ENCODE peak calls at places on chromosomes 7 and 10, in seven cellular contexts. M is left lobe of liver, F is lower lobe of right lung, P is esophagus squamous epithelium, U is anterior cingulate cortex, A is NCI-H446, Z is NCI-H1092 treated with DMSO at 0.1 percent for 48 hours. G is an unnamed sample.

GRCh38 chr10:123529146-123529760 is 136.9 kb upstream of the GPR26 start:
- DNase-seq in P (no peak), U (no peak), Z (no peak), M (peak), F (no peak), A (no peak), G (no peak)

GRCh38 chr7:22858640-22859561 is 36.3 kb upstream of the TOMM7 start:
- DNase-seq in A (no peak), P (no peak), U (no peak), M (no peak), Z (no peak), F (no peak), G (no peak)

GRCh38 chr10:86256690-86257315 is 109.8 kb downstream of the GRID1 start:
- DNase-seq in P (no peak), A (no peak), Z (no peak), M (peak), U (no peak), F (no peak), G (no peak)

GRCh38 chr10:18690541-18690940 is 31.3 kb downstream of the ARL5B start:
- DNase-seq in M (no peak), Z (no peak), F (no peak), A (no peak), P (no peak), U (no peak), G (no peak)

GRCh38 chr10:96456296-96456840 is 57.4 kb downstream of the TLL2 start:
- DNase-seq in F (no peak), P (no peak), A (no peak), Z (no peak), U (no peak), M (no peak), G (no peak)

GRCh38 chr10:133231244-133231945 is 1.4 kb downstream of the UTF1 start:
- DNase-seq in U (no peak), P (no peak), A (no peak), M (no peak), Z (no peak), F (no peak), G (no peak)

GRCh38 chr10:84613336-84614021 is 285.1 kb downstream of the CCSER2 start:
- DNase-seq in Z (peak), F (peak), M (peak), U (peak), P (no peak), A (peak), G (no peak)

GRCh38 chr7:16739863-16740622 is 13.5 kb upstream of the TSPAN13 start:
- DNase-seq in Z (no peak), P (no peak), A (no peak), M (no peak), U (no peak), F (no peak), G (peak)

GRCh38 chr10:121747163-121747775 is 149.0 kb upstream of the FGFR2 start:
- DNase-seq in P (no peak), A (no peak), F (no peak), Z (no peak), M (no peak), U (no peak), G (no peak)

GRCh38 chr10:45373783-45374450 is at the start of gene ALOX5:
- DNase-seq in P (no peak), F (peak), Z (peak), A (no peak), U (peak), M (peak), G (peak)

GRCh38 chr7:148983220-148984146 is 44.8 kb downstream of the PDIA4 start:
- DNase-seq in A (peak), Z (peak), U (peak), F (no peak), M (no peak), P (no peak), G (peak)

GRCh38 chr7:746074-747061 is 19.3 kb upstream of the PRKAR1B start:
- DNase-seq in U (no peak), M (no peak), A (no peak), P (no peak), F (peak), Z (no peak), G (no peak)

GRCh38 chr10:62810131-62810530 is 5.6 kb downstream of the ADO start:
- DNase-seq in F (no peak), Z (no peak), M (no peak), A (no peak), U (no peak), P (no peak), G (no peak)

GRCh38 chr10:32318476-32318896 is 28.5 kb downstream of the EPC1 start:
- DNase-seq in A (no peak), U (no peak), P (no peak), M (no peak), Z (no peak), F (no peak), G (no peak)

GRCh38 chr10:21488246-21488953 is 37.1 kb downstream of the SKIDA1 start:
- DNase-seq in A (no peak), F (no peak), Z (no peak), M (no peak), P (no peak), U (no peak), G (no peak)

G was measured in colonic mucosa.